ENCODE peak calls at places on chromosomes 12 and 14, in four cellular contexts. A, E, G and C are unnamed samples.
A peak's percentile ranks its signal among the peaks of the same experiment; 100 is the strongest.

GRCh38 chr12:79358716-79359341 is 331.9 kb downstream of the PAWR start:
- DNase-seq in A (peak; percentile 57), E (no peak), G (no peak), C (no peak)

GRCh38 chr12:121214171-121214777 is 4.3 kb downstream of the P2RX4 start:
- DNase-seq in A (no peak), E (no peak), G (no peak), C (no peak)

GRCh38 chr14:51382506-51382905 is 142.5 kb downstream of the TMX1 start:
- DNase-seq in A (no peak), E (no peak), G (no peak), C (no peak)

GRCh38 chr14:37124617-37125016 is 47.8 kb downstream of the SLC25A21 start:
- DNase-seq in A (peak; percentile 69), E (no peak), G (no peak), C (no peak)

GRCh38 chr12:41188841-41189394 is 798 bp downstream of the PDZRN4 start:
- DNase-seq in A (peak; percentile 37), E (no peak), G (no peak), C (no peak)

GRCh38 chr12:91732086-91732485 is 413.6 kb downstream of the BTG1 start:
- DNase-seq in A (no peak), E (no peak), G (no peak), C (no peak)

GRCh38 chr12:127170271-127171180 is 1096.4 kb upstream of the TMEM132C start:
- DNase-seq in A (no peak), E (no peak), G (no peak), C (no peak)

GRCh38 chr12:110577717-110578521 is 5.2 kb downstream of the PPTC7 start:
- DNase-seq in A (no peak), E (no peak), G (no peak), C (no peak)

GRCh38 chr12:14473707-14474287 is 93.9 kb downstream of the PLBD1 start:
- DNase-seq in A (peak; percentile 20), E (peak; percentile 2), G (no peak), C (no peak)

GRCh38 chr14:74905595-74906142 is 17.4 kb downstream of the RPS6KL1 start:
- DNase-seq in A (peak; percentile 85), E (peak; percentile 86), G (peak; percentile 87), C (no peak)

GRCh38 chr14:34013714-34014055 is 62.8 kb upstream of the EGLN3 start:
- DNase-seq in A (peak; percentile 17), E (no peak), G (no peak), C (no peak)

GRCh38 chr12:124684496-124684895 is 117.1 kb upstream of the NCOR2 start:
- DNase-seq in A (no peak), E (peak; percentile 50), G (no peak), C (no peak)

GRCh38 chr12:126784328-126784921 is 1482.5 kb upstream of the TMEM132C start:
- DNase-seq in A (peak; percentile 64), E (peak; percentile 32), G (no peak), C (no peak)

GRCh38 chr12:123091230-123091629 is 59.7 kb downstream of the PITPNM2 start:
- DNase-seq in A (no peak), E (no peak), G (no peak), C (no peak)

GRCh38 chr12:107148105-107148504 is 54.8 kb upstream of the CRY1 start:
- DNase-seq in A (no peak), E (no peak), G (no peak), C (no peak)

GRCh38 chr12:103884316-103884715 is 43.3 kb upstream of the NT5DC3 start:
- DNase-seq in A (peak; percentile 55), E (peak; percentile 51), G (no peak), C (no peak)

GRCh38 chr14:23041729-23042128 is 283 bp upstream of the PSMB11 start:
- DNase-seq in A (no peak), E (no peak), G (no peak), C (no peak)

GRCh38 chr14:90049390-90049789 is 12.4 kb upstream of the KCNK13 start:
- DNase-seq in A (peak; percentile 31), E (no peak), G (no peak), C (no peak)

GRCh38 chr14:105489607-105490317 is 1.3 kb upstream of the TEDC1 start:
- DNase-seq in A (peak; percentile 93), E (peak; percentile 79), G (peak; percentile 94), C (peak; percentile 89)

GRCh38 chr12:114666746-114667668 is 17.0 kb downstream of the TBX3 start:
- DNase-seq in A (peak; percentile 67), E (no peak), G (no peak), C (no peak)

GRCh38 chr12:92538970-92539749 is 163.6 kb upstream of the PLEKHG7 start:
- DNase-seq in A (no peak), E (no peak), G (no peak), C (no peak)

GRCh38 chr12:109542014-109542413 is 31.3 kb downstream of the MMAB start:
- DNase-seq in A (no peak), E (no peak), G (no peak), C (no peak)

DNA sequence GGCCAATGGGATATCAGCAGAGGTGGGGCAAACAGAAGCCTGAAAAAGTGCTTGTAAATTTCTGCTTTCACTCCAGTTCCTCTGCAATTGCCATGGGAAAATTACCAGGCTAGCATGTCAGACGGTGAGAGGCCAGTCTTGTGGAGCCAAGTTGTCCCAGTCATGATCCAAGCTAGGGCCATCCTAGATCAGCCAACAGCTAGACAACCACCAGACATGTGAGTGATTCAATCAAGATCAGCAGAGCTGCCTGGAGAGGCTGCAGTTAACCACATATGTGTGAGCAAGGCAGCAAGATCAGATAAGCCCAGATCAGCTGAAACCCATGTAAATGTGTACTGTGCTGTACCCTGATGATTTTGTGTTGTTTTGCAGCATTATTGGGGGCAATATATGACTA is 91.2 kb downstream of the SUDS3 start:
- DNase-seq in A (no peak), E (no peak), G (no peak), C (no peak)
- TF ChIP-seq POLR2AphosphoS5 in A (no peak), E (no peak), G (no peak), C (no peak)

DNA sequence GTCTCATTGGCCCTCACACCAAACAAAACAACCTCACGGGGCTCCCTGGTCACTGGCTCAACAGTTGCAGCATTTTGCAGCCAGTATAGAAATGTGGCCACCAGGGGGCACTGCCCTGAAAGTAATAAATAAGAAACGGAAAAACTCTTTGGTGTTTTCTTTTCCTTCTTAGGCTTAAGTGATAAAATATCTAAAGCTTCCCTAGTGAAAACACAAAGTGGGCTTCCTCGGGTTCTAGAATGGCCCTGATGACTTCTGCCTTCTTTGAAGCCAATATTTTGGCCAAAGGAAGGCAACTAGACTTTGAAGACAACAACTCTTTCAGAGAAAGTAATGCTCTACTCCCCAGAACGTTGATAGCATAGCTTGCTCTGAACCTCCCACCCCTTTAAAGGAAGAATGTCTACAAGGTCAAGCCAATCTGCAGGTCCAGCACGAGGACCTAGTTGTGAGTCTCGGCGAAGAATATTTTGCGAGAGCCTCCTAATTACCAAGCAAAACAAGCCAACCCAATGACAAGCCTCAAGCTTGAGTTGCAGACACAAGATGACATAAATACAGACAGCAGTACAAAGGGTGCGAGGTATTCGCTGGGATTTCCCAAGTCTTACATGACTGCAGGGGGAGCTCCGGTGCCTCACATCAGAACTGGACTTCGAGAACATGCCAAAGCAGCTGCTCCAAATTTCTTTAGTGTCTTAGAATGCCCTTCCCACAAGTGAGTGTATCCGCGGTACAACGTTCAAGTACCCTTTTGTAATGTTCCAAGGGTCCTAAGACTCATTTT is 2.6 kb downstream of the ITPK1 start:
- DNase-seq in A (peak; percentile 97), E (peak; percentile 71), G (peak; percentile 92), C (peak; percentile 61)
- H3K4me1 ChIP-seq in A (peaks cover 37% of the 10 kb centered on the region), E (no peaks in the 10 kb centered on the region), G (no peaks in the 10 kb centered on the region), C (no peaks in the 10 kb centered on the region)

DNA sequence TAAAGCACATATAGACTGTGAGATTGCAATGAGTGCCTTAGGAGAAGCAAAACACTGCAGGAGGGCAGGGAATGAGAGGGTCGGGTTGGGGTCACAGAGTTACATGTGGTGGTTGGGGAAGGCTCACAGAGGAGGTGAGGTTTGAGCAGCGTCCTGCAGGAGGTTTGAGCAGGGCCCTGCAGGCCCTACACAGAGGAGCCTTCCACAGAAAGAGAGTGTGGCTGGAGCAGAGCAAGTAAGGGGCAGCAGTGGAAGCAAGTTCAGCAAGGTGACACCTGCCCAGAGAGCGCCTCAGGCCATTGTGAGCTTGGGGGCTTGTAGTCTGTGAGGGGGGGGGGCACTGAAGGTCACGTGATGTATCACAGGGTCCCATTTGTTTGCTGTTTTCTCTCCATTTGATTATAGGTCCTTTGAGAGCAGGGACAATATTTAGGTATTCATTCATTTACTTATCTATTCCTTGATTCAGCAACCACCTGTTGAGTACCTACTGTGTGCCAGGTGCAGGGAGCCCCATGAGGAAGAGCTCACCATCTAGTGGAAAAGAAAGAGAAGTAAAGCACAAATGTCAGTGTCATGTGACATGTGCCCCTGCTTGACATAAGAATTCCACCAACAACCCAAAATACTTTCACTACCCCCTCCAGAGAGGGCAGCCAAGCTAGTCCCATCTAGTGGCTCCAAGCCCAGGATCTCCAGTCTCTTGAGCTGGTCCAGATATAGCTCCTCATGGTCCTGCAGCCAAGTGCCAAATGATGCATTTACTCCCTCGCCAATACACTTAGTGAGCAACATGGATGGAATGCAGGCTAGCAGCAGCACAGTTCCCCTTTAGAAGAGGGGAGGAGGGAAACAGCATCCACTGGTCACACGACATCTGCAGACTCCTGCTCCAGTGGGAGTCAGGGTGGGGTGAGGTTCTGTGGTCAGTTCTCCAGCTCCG is 56.8 kb downstream of the GALNT16 start:
- DNase-seq in A (no peak), E (no peak), G (peak; percentile 90), C (no peak)
- TF ChIP-seq POLR2AphosphoS5 in A (no peak), E (peak; percentile 69), G (peak; percentile 51), C (peak; percentile 24)

GRCh38 chr14:56122306-56122705 is 4.1 kb downstream of the PELI2 start:
- DNase-seq in A (no peak), E (no peak), G (no peak), C (no peak)
- H3K4me1 ChIP-seq in A (peaks cover 40% of the 10 kb centered on the region), E (peaks cover 4% of the 10 kb centered on the region), G (no peaks in the 10 kb centered on the region), C (no peaks in the 10 kb centered on the region)

DNA sequence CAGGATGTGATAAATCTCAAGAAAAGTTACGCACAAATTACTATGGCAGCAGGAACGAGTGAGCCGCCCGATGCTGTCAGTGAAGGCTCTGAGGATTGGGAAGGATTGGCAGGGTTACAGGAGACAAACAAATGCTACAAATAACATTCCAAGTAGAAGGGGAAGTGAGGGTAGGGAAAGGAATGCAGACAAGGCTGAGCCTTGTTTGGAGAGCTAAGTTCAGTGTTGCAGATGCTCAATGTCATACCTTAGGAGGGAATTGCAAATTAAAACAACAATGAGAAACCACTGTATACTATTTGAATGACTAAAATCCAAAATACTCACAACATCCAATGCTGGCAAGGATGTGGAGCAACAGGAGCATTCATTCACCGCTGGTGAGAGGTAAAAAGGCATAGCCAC is 1.3 kb downstream of the CLEC9A start:
- DNase-seq in A (peak; percentile 67), E (no peak), G (no peak), C (no peak)
- TF ChIP-seq POLR2AphosphoS5 in A (no peak), E (no peak), G (no peak), C (no peak)